ENCODE peak calls at places on chromosomes 2 and 18, in four cellular contexts. M, C, A and U are unnamed samples.

GRCh38 chr2:239459581-239459980 is 58.8 kb upstream of the HDAC4 start:
- DNase-seq in C (no peak), M (no peak), A (no peak), U (peak; percentile 2)

GRCh38 chr2:183010112-183010511 is 28.1 kb downstream of the NCKAP1 start:
- DNase-seq in C (no peak), M (no peak), A (no peak), U (no peak)

GRCh38 chr2:44291281-44292248 is 16.3 kb downstream of the SLC3A1 start:
- DNase-seq in A (no peak), M (peak; percentile 49), C (no peak), U (no peak)

GRCh38 chr18:39842042-39842791 is 2112.8 kb upstream of the PIK3C3 start:
- DNase-seq in C (no peak), M (peak; percentile 43), A (no peak), U (no peak)

GRCh38 chr2:60945341-60945740 is 64.0 kb downstream of the REL start:
- DNase-seq in C (no peak), A (no peak), M (peak; percentile 33), U (no peak)

GRCh38 chr18:22977847-22978701 is 44.9 kb downstream of the RBBP8 start:
- DNase-seq in A (no peak), C (no peak), M (no peak), U (no peak)

GRCh38 chr2:30796723-30797122 is 10.5 kb downstream of the CAPN13 start:
- DNase-seq in C (no peak), A (no peak), M (no peak), U (no peak)

GRCh38 chr2:112784199-112785189 is at the start of gene IL1A:
- DNase-seq in M (no peak), C (no peak), A (no peak), U (no peak)

GRCh38 chr2:54081574-54081973 is 33.8 kb upstream of the ACYP2 start:
- DNase-seq in A (no peak), M (no peak), C (no peak), U (no peak)

GRCh38 chr2:221514305-221515040 is 57.6 kb downstream of the EPHA4 start:
- DNase-seq in C (no peak), A (no peak), M (peak; percentile 87), U (no peak)

GRCh38 chr2:232276739-232277313 is 101.7 kb upstream of the ALPP start:
- DNase-seq in A (no peak), M (no peak), C (no peak), U (no peak)

GRCh38 chr2:7930800-7931635 is 750.8 kb upstream of the ID2 start:
- DNase-seq in M (no peak), C (no peak), A (no peak), U (no peak)

GRCh38 chr2:232883116-232883721 is 13.2 kb downstream of the SNORC start:
- DNase-seq in A (no peak), M (no peak), C (no peak), U (no peak)

GRCh38 chr18:9323750-9324445 is 10.7 kb upstream of the TWSG1 start:
- DNase-seq in M (no peak), C (no peak), A (no peak), U (no peak)

GRCh38 chr2:133421516-133422324 is 146.5 kb downstream of the NCKAP5 start:
- DNase-seq in C (no peak), M (no peak), A (no peak), U (no peak)

GRCh38 chr2:10349725-10350124 is 47.0 kb downstream of the HPCAL1 start:
- DNase-seq in A (no peak), C (no peak), M (no peak), U (no peak)

GRCh38 chr2:152497481-152498052 is 162.6 kb downstream of the FMNL2 start:
- DNase-seq in C (no peak), M (no peak), A (no peak), U (no peak)

GRCh38 chr2:43269074-43269572 is 42.7 kb upstream of the ZFP36L2 start:
- DNase-seq in M (no peak), C (no peak), A (no peak), U (peak; percentile 68)

GRCh38 chr2:121635371-121635770 is 13.9 kb downstream of the CLASP1 start:
- DNase-seq in A (no peak), M (no peak), C (no peak), U (no peak)

GRCh38 chr2:97770450-97770849 is 57.1 kb downstream of the ZAP70 start:
- DNase-seq in A (no peak), M (no peak), C (no peak), U (no peak)

GRCh38 chr2:182319556-182319955 is 107.3 kb downstream of the PDE1A start:
- DNase-seq in M (no peak), A (no peak), C (no peak), U (no peak)

GRCh38 chr2:145690183-145690582 is 1170.3 kb upstream of the ZEB2 start:
- DNase-seq in M (no peak), C (no peak), A (no peak), U (no peak)

GRCh38 chr2:101387151-101387807 is at the start of gene CREG2:
- DNase-seq in A (peak; percentile 24), C (peak; percentile 39), M (peak; percentile 41), U (no peak)

GRCh38 chr2:45256173-45256866 is 247.1 kb upstream of the SIX2 start:
- DNase-seq in A (no peak), M (no peak), C (no peak), U (peak; percentile 51)

GRCh38 chr18:73735836-73736235 is 411.8 kb downstream of the FBXO15 start:
- DNase-seq in C (no peak), A (no peak), M (no peak), U (no peak)

GRCh38 chr2:57881998-57882884 is 164.4 kb upstream of the VRK2 start:
- DNase-seq in M (no peak), A (no peak), C (no peak), U (no peak)

GRCh38 chr18:55120896-55121295 is 161.6 kb upstream of the CCDC68 start:
- DNase-seq in C (no peak), M (no peak), A (no peak), U (no peak)

GRCh38 chr2:88220733-88221132 is 50.6 kb downstream of the THNSL2 start:
- DNase-seq in A (no peak), C (no peak), M (no peak), U (no peak)

GRCh38 chr2:216677439-216678097 is 17.8 kb downstream of the IGFBP5 start:
- DNase-seq in A (no peak), M (no peak), C (no peak), U (no peak)

GRCh38 chr2:205708231-205708631 is 25.9 kb downstream of the NRP2 start:
- DNase-seq in C (no peak), A (no peak), M (no peak), U (no peak)

GRCh38 chr2:47907097-47907781 is 941 bp upstream of the FBXO11 start:
- DNase-seq in A (peak; percentile 24), M (no peak), C (peak; percentile 12), U (no peak)

GRCh38 chr2:65228249-65228750 is 669 bp downstream of the ACTR2 start:
- DNase-seq in M (no peak), A (peak; percentile 6), C (no peak), U (no peak)

GRCh38 chr2:228542277-228542676 is 360.8 kb upstream of the SPHKAP start:
- DNase-seq in A (no peak), C (no peak), M (no peak), U (no peak)

GRCh38 chr18:58235001-58235436 is 191.0 kb downstream of the NEDD4L start:
- DNase-seq in C (no peak), M (no peak), A (no peak), U (no peak)

GRCh38 chr2:31903109-31903780 is 107.6 kb downstream of the MEMO1 start:
- DNase-seq in A (no peak), M (no peak), C (no peak), U (no peak)

GRCh38 chr18:62450546-62451395 is 72.1 kb upstream of the ZCCHC2 start:
- DNase-seq in A (no peak), C (no peak), M (peak; percentile 95), U (peak; percentile 92)

GRCh38 chr2:105857076-105857740 is 112.5 kb downstream of the NCK2 start:
- DNase-seq in C (peak; percentile 24), M (no peak), A (no peak), U (no peak)

GRCh38 chr2:240620859-240621258 is 4.4 kb upstream of the GPR35 start:
- DNase-seq in M (no peak), A (no peak), C (no peak), U (no peak)

GRCh38 chr2:216666461-216667233 is 28.7 kb downstream of the IGFBP5 start:
- DNase-seq in A (peak; percentile 45), M (peak; percentile 77), C (peak; percentile 47), U (no peak)

GRCh38 chr2:38233231-38233983 is 143.7 kb downstream of the ATL2 start:
- DNase-seq in M (no peak), C (no peak), A (no peak), U (peak; percentile 67)